ENCODE peak calls at places on chromosomes 5 and 9, in eight cellular contexts. Q is suprapubic skin, R is right cardiac atrium, L is right lobe of liver, E is psoas muscle, M is transverse colon, A is PC-3, G is pancreas. S is an unnamed sample. For H3K4me1 and H3K27me3, the result is how much of the 10 kb centered on the place peaks cover.

GRCh38 chr9:110069326-110070248 is 138.4 kb downstream of the C9orf152 start:
- DNase-seq in A (peak), E (no peak), Q (peak), G (no peak), M (no peak), R (peak), L (no peak), S (no peak)

GRCh38 chr5:95080456-95080855 is 204.4 kb downstream of the MCTP1 start:
- DNase-seq in M (no peak), Q (no peak), E (no peak), A (no peak), L (no peak), G (no peak), R (no peak), S (no peak)

GRCh38 chr5:119409235-119409815 is 43.0 kb upstream of the HSD17B4 start:
- DNase-seq in G (no peak), A (no peak), R (no peak), E (no peak), Q (no peak), L (no peak), M (no peak), S (no peak)

GRCh38 chr9:132367613-132368305 is 13.0 kb upstream of the SETX start:
- DNase-seq in L (no peak), R (no peak), A (no peak), G (no peak), M (no peak), E (no peak), Q (no peak), S (no peak)

GRCh38 chr5:77211013-77211690 is 672 bp downstream of the PDE8B start:
- DNase-seq in M (no peak), Q (no peak), R (no peak), E (no peak), L (no peak), A (peak), G (peak), S (no peak)

GRCh38 chr5:95365302-95366095 is 25.7 kb upstream of the FAM81B start:
- DNase-seq in M (no peak), G (no peak), A (no peak), E (no peak), Q (no peak), R (no peak), L (no peak), S (no peak)

GRCh38 chr5:92019376-92019990 is 636.4 kb upstream of the ARRDC3 start:
- DNase-seq in A (peak), L (no peak), R (no peak), G (no peak), E (no peak), M (no peak), Q (no peak), S (no peak)

GRCh38 chr9:98248737-98249474 is 6.5 kb downstream of the TBC1D2 start:
- DNase-seq in L (peak), A (peak), E (peak), R (peak), M (peak), Q (no peak), G (no peak), S (peak)

GRCh38 chr9:38041564-38042267 is 27.3 kb downstream of the SHB start:
- DNase-seq in Q (no peak), L (no peak), M (no peak), E (no peak), A (no peak), R (no peak), G (no peak), S (no peak)

GRCh38 chr9:38044706-38045105 is 24.3 kb downstream of the SHB start:
- DNase-seq in E (no peak), A (no peak), L (no peak), Q (no peak), M (no peak), R (no peak), G (no peak), S (no peak)

GRCh38 chr9:38039907-38040682 is 28.9 kb downstream of the SHB start:
- DNase-seq in M (no peak), R (no peak), L (no peak), A (no peak), Q (no peak), E (no peak), G (no peak), S (no peak)

GRCh38 chr9:38043931-38044623 is 24.9 kb downstream of the SHB start:
- DNase-seq in L (no peak), E (no peak), G (peak), R (no peak), M (no peak), Q (no peak), A (no peak), S (no peak)

DNA sequence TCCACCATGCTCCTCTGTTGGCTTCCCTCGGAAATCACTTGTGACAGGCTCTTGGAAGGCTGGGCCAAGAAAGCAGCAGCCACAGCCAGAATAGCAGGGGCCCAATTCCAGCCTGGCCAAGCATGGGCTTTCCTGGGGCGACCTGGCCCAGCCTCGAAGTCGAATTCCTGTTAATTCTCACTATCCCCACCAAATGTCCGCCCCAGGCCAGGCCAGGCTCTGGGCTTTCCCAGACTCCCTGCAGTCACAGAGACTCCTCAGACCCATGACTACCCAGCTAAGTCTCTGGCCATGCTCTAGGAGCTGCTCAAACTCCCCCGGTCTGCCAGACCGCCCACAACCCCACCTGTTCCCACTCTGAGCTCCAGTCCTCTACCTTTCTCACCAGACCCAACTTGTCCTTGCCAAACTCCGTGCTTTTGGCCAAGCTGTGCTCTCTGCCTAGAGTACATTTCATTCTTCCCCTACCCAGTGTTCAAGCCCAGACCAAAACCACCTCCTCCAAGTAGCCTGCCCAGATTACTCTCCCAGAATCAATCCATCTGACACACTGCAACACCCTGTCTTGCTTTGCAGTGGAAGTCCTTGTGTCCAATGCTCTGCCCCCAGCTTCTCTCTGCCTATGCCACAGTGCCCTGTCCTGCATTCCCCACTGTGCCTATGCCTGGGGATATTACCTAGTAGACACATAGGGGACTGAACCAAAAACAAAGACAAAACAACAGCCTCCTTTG is 26.2 kb downstream of the SHB start:
- DNase-seq in R (no peak), L (no peak), M (no peak), Q (no peak), A (no peak), G (no peak), E (no peak), S (no peak)
- H3K4me1 ChIP-seq in R (under half), L (under half), M (half or more), Q (half or more), A (half or more), G (under half), E (under half), S (under half)

DNA sequence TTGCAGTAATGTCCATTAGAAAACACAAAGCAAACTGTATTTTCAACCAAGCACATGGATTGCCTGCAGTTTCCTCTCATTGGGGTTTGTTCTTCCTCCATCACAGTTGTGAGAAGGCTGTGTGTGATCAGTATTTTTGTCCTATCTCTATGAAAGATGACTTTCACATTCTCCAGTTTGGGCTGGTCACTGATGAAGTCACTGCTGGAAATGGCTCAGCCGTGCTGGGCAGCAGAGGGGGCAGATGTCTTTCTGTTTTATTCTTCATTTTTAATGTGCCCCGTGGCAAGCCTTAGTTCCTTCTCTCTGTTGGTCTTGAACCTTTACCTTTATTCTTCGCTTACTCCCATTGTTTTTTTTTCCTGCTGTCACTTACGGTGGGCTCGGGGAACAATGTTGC is 289.0 kb upstream of the MPDZ start:
- DNase-seq in A (no peak), L (no peak), R (peak), Q (no peak), M (no peak), G (no peak), E (peak), S (no peak)
- H3K4me3 ChIP-seq in A (no peak), L (peak), R (peak), Q (peak), M (no peak), G (peak), E (peak), S (no peak)

GRCh38 chr5:122311888-122312669 is at the start of gene SNCAIP:
- DNase-seq in M (peak), G (peak), R (peak), A (peak), Q (no peak), E (peak), L (peak), S (peak)
- H3K27me3 ChIP-seq in M (under half), G (under half), R (under half), A (under half), Q (under half), E (under half), L (under half), S (under half)

GRCh38 chr9:128894764-128895163 is 12.8 kb downstream of the LRRC8A start:
- DNase-seq in M (no peak), A (no peak), L (no peak), Q (no peak), E (no peak), G (no peak), R (no peak), S (no peak)

GRCh38 chr9:128898382-128898781 is 16.4 kb downstream of the LRRC8A start:
- DNase-seq in Q (peak), A (no peak), R (no peak), L (no peak), E (no peak), G (no peak), M (no peak), S (no peak)

GRCh38 chr9:128892223-128892892 is 10.4 kb downstream of the LRRC8A start:
- DNase-seq in Q (peak), G (peak), M (peak), R (peak), L (peak), E (peak), A (peak), S (no peak)

GRCh38 chr9:128893354-128893753 is 11.4 kb downstream of the LRRC8A start:
- DNase-seq in M (no peak), G (no peak), E (no peak), L (no peak), Q (peak), R (no peak), A (no peak), S (no peak)

GRCh38 chr9:128895556-128895955 is 13.6 kb downstream of the LRRC8A start:
- DNase-seq in R (no peak), Q (no peak), E (no peak), L (no peak), M (no peak), A (no peak), G (no peak), S (no peak)
- H3K4me1 ChIP-seq in R (under half), Q (half or more), E (under half), L (under half), M (half or more), A (under half), G (under half), S (under half)

GRCh38 chr5:103489293-103489692 is 73.3 kb downstream of the NUDT12 start:
- DNase-seq in G (no peak), L (no peak), Q (no peak), M (no peak), E (no peak), R (no peak), A (no peak), S (peak)
- H3K4me3 ChIP-seq in G (no peak), L (no peak), Q (no peak), M (no peak), E (no peak), R (no peak), A (no peak), S (no peak)

S was measured in HAP-1.